ENCODE peak calls at places on chromosomes 7 and 10, in four cellular contexts. I is GM12878, J is GM12891, P is K562. L is an unnamed sample.

GRCh38 chr10:61184429-61184828 is 240.4 kb upstream of the RHOBTB1 start:
- DNase-seq in P (no peak), I (no peak), J (no peak), L (no peak)

GRCh38 chr7:25260862-25261454 is 32.7 kb upstream of the NPVF start:
- DNase-seq in P (no peak), I (no peak), J (peak; percentile 14), L (peak; percentile 79)

GRCh38 chr7:159127691-159128642 is 16.7 kb downstream of the VIPR2 start:
- DNase-seq in I (no peak), P (no peak), J (no peak), L (no peak)

GRCh38 chr10:75540357-75541335 is 109.2 kb downstream of the LRMDA start:
- DNase-seq in J (no peak), I (no peak), P (no peak), L (no peak)

GRCh38 chr10:27513451-27514191 is 9.5 kb downstream of the RAB18 start:
- DNase-seq in I (no peak), J (no peak), P (no peak), L (no peak)

GRCh38 chr7:38169862-38170261 is 8.2 kb upstream of the STARD3NL start:
- DNase-seq in J (no peak), I (peak; percentile 85), P (peak; percentile 24), L (peak; percentile 67)

GRCh38 chr10:99682032-99682431 is 22.7 kb downstream of the ENTPD7 start:
- DNase-seq in J (no peak), P (no peak), I (no peak), L (no peak)

GRCh38 chr7:26156454-26157365 is 4.7 kb downstream of the NFE2L3 start:
- DNase-seq in J (no peak), I (peak; percentile 84), P (peak; percentile 51), L (no peak)

GRCh38 chr7:135234727-135235126 is 1.1 kb downstream of the STRA8 start:
- DNase-seq in J (no peak), I (no peak), P (no peak), L (no peak)

GRCh38 chr10:117047947-117048346 is 43.0 kb upstream of the SHTN1 start:
- DNase-seq in P (no peak), I (no peak), J (no peak), L (no peak)

GRCh38 chr10:30027057-30028005 is 32.1 kb downstream of the JCAD start:
- DNase-seq in I (peak; percentile 32), J (peak; percentile 68), P (peak; percentile 51), L (peak; percentile 28)
- TF ChIP-seq SPI1 in I (no peak), J (no peak), P (no peak), L (peak; percentile 16)

DNA sequence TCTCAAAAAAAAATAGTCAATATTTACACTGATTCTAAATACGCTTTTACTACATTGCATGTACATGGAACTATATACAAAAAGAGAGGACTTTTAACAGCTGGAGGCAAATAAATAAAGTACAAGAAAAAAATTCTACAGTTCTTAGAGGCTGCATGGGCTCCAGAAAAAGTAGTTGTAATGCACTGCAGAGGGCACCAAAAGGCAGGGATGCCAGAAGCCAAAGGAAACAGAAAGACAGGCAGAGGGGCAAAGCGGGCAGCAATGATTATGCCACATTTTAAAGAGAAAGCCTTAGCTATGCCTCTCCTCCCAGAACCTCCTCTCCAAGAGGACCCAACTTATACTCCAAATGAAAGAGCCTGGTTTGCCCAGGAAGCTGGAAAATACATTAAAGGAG is 11.6 kb upstream of the ADCK2 start:
- DNase-seq in P (no peak), I (no peak), J (no peak), L (no peak)
- TF ChIP-seq SPI1 in P (no peak), I (no peak), J (no peak), L (no peak)

GRCh38 chr7:131077735-131078134 is 249.9 kb upstream of the MKLN1 start:
- DNase-seq in P (no peak), I (no peak), J (no peak), L (no peak)

GRCh38 chr7:131081308-131081707 is 246.4 kb upstream of the MKLN1 start:
- DNase-seq in P (no peak), J (no peak), I (no peak), L (no peak)

GRCh38 chr7:131083781-131084180 is 243.9 kb upstream of the MKLN1 start:
- DNase-seq in I (no peak), J (no peak), P (no peak), L (no peak)

GRCh38 chr7:131076711-131077170 is 250.9 kb upstream of the MKLN1 start:
- DNase-seq in J (no peak), I (no peak), P (peak; percentile 65), L (no peak)

DNA sequence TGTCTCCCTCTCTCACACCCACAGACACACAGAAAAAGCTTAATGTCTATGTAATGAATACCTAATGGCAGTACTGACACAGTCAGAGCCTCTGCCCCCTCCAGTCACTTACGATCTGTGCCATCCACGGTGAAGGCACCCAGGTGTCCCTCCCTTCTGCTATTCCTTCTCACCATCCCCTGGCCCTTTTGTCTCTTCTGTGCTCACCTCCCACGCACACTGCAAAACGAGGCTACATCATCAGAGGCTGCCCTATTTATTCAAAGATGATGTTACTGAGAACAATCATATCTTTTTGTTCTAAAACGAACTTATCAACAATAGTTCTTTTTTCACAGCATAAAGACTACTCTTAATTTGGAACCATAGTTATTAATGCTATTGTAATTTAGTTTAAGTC is 246.9 kb upstream of the MKLN1 start:
- DNase-seq in I (no peak), P (no peak), J (no peak), L (no peak)
- TF ChIP-seq SPI1 in I (no peak), P (no peak), J (no peak), L (no peak)

DNA sequence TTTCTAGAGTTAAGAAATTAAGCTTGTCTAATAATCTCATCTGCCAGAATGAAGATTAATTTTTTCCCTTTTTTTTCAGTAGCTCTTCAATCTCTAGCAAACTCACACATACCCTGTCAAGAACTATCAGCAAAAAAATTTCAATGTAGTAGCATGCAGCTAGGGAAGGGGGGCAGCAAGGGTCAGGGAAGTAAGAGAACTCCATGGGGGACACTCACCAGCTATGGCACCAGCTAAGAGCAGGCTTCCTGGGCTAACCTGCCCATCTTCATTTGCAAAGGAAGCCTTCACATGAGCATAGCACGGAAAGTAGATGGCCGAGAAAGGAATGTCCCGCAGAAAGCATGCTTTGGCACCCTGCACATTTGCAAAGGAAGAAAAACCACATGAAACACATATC is 190.4 kb downstream of the SLC25A13 start:
- DNase-seq in P (peak; percentile 11), J (no peak), I (no peak), L (no peak)
- TF ChIP-seq SPI1 in P (no peak), J (no peak), I (no peak), L (no peak)

GRCh38 chr7:155356323-155357105 is 58.8 kb downstream of the INSIG1 start:
- DNase-seq in P (peak; percentile 46), J (no peak), I (no peak), L (no peak)

GRCh38 chr7:155357573-155358041 is 59.9 kb downstream of the INSIG1 start:
- DNase-seq in J (no peak), I (no peak), P (no peak), L (peak; percentile 82)

GRCh38 chr7:155355176-155355575 is 57.5 kb downstream of the INSIG1 start:
- DNase-seq in P (no peak), I (no peak), J (no peak), L (no peak)

GRCh38 chr7:155354371-155355048 is 56.8 kb downstream of the INSIG1 start:
- DNase-seq in I (no peak), J (no peak), P (no peak), L (no peak)

DNA sequence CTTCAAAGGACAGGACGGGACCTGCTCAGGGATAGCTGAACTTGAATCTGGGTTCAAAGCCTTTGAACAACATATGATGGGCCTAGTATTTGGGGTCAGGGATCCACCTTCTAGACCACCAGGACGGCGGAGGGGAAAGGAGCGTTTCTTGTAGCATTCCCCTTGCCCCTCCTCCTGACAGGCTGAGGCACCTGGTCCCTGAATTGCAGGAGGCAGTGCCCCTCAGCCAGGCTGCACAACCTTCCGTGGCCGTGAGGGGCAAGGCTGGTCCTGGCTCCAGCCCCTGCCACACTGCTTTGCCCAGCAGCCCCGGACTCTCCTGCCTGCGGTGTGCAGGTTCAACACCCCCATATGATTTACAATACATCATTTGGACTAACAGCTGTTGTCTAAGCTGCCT is 58.1 kb downstream of the INSIG1 start:
- DNase-seq in P (no peak), J (no peak), I (no peak), L (no peak)
- TF ChIP-seq SPI1 in P (no peak), J (no peak), I (no peak), L (no peak)

DNA sequence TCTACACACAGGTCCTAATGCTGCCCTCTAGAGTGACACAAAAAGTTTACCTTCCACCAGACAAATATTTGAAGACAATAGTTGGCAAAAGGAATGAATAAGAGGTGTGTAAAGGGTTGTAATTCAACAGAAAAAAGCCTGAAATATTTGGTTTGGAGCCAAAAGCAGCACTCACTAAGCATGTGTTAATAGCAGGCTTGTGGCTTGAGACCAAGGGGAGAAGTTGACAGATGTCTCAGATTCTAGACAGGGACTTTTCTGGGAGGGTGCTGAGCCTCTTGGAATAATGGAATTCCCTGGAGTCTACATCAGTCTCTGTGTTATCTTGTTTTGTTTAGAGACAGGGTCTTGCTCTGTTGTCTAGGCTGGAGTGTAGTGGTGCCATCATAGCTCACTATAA is 156.1 kb upstream of the GALNT17 start:
- DNase-seq in I (no peak), J (no peak), P (no peak), L (no peak)
- TF ChIP-seq SPI1 in I (no peak), J (no peak), P (no peak), L (no peak)

L was measured in HL-60.